ENCODE peak calls at places on chromosomes 11 and 22, in six cellular contexts. B is spleen, H is stomach, Q is IMR-90, O is NB4, T is suprapubic skin. M is an unnamed sample.

GRCh38 chr22:46931414-46931813 is 169.0 kb downstream of the TBC1D22A start:
- DNase-seq in O (no peak), H (no peak), Q (no peak), T (peak), B (no peak), M (no peak)

GRCh38 chr11:70389191-70389590 is 9.1 kb upstream of the CTTN start:
- DNase-seq in B (no peak), O (no peak), H (no peak), T (no peak), Q (no peak), M (no peak)

GRCh38 chr11:82890941-82891340 is 9.3 kb downstream of the PRCP start:
- DNase-seq in Q (no peak), H (no peak), B (no peak), O (peak), T (no peak), M (no peak)

GRCh38 chr11:31689559-31689958 is 121.6 kb downstream of the PAX6 start:
- DNase-seq in T (no peak), H (no peak), B (no peak), O (no peak), Q (no peak), M (no peak)

GRCh38 chr11:131985769-131986393 is 615.5 kb downstream of the NTM start:
- DNase-seq in Q (no peak), O (no peak), T (no peak), H (no peak), B (no peak), M (no peak)

GRCh38 chr11:86136542-86136941 is 67.7 kb upstream of the PICALM start:
- DNase-seq in Q (no peak), H (no peak), T (no peak), O (no peak), B (no peak), M (no peak)

GRCh38 chr22:45112136-45112879 is 51.4 kb upstream of the NUP50 start:
- DNase-seq in T (no peak), B (no peak), O (no peak), Q (peak), H (no peak), M (no peak)

GRCh38 chr11:10155793-10156490 is 138.1 kb downstream of the SBF2 start:
- DNase-seq in T (no peak), O (no peak), B (no peak), Q (no peak), H (no peak), M (no peak)

GRCh38 chr11:123450593-123450992 is 20.5 kb downstream of the GRAMD1B start:
- DNase-seq in O (no peak), Q (peak), B (no peak), T (no peak), H (no peak), M (no peak)

GRCh38 chr22:44461083-44461375 is 37.0 kb downstream of the RTL6 start:
- DNase-seq in Q (no peak), H (peak), T (no peak), O (no peak), B (peak), M (no peak)

GRCh38 chr22:21977814-21978213 is 4.8 kb downstream of the TOP3B start:
- DNase-seq in B (peak), O (no peak), H (no peak), Q (no peak), T (no peak), M (no peak)

GRCh38 chr22:27588273-27588672 is 213.3 kb downstream of the MN1 start:
- DNase-seq in B (no peak), O (no peak), T (no peak), H (peak), Q (no peak), M (no peak)

GRCh38 chr11:46183819-46184218 is 62.6 kb upstream of the PHF21A start:
- DNase-seq in B (no peak), O (no peak), T (no peak), Q (peak), H (no peak), M (no peak)

GRCh38 chr11:74949748-74950127 is 672 bp downstream of the SPCS2 start:
- DNase-seq in O (peak), T (no peak), H (no peak), Q (peak), B (no peak), M (no peak)

GRCh38 chr11:116519499-116519898 is 253.3 kb downstream of the BUD13 start:
- DNase-seq in T (peak), O (no peak), B (no peak), H (peak), Q (no peak), M (no peak)

GRCh38 chr11:120878781-120879180 is 145.1 kb upstream of the TBCEL start:
- DNase-seq in O (no peak), H (no peak), Q (no peak), B (no peak), T (no peak), M (no peak)

GRCh38 chr11:119436093-119436492 is 13.1 kb upstream of the THY1 start:
- DNase-seq in H (no peak), Q (no peak), T (no peak), B (no peak), O (no peak), M (no peak)

GRCh38 chr11:111344032-111344431 is 35.0 kb downstream of the POU2AF1 start:
- DNase-seq in T (peak), O (no peak), B (no peak), H (no peak), Q (peak), M (no peak)

GRCh38 chr11:32385998-32386397 is 49.3 kb downstream of the WT1 start:
- DNase-seq in H (no peak), T (no peak), B (no peak), Q (peak), O (peak), M (no peak)

GRCh38 chr11:130146797-130147196 is 12.8 kb upstream of the ST14 start:
- DNase-seq in Q (no peak), T (no peak), B (no peak), H (no peak), O (peak), M (no peak)

GRCh38 chr11:117217685-117218084 is 14.2 kb downstream of the PCSK7 start:
- DNase-seq in B (no peak), H (no peak), O (no peak), T (no peak), Q (no peak), M (no peak)

GRCh38 chr11:64787526-64788320 is 9.4 kb upstream of the SF1 start:
- DNase-seq in T (no peak), H (peak), Q (peak), B (peak), O (peak), M (peak)

GRCh38 chr11:71488086-71488967 is 35.3 kb downstream of the NADSYN1 start:
- DNase-seq in B (no peak), Q (peak), H (no peak), T (peak), O (no peak), M (no peak)

GRCh38 chr11:127066426-127067090 is 66.0 kb upstream of the KIRREL3 start:
- DNase-seq in T (no peak), Q (no peak), H (no peak), O (no peak), B (no peak), M (no peak)

GRCh38 chr11:74633406-74634393 is 41.3 kb downstream of the POLD3 start:
- DNase-seq in B (no peak), Q (no peak), O (peak), H (no peak), T (no peak), M (no peak)

GRCh38 chr11:77278595-77279506 is 22.6 kb downstream of the GDPD4 start:
- DNase-seq in Q (peak), B (no peak), T (no peak), O (no peak), H (no peak), M (no peak)

GRCh38 chr11:78032090-78032489 is 9.0 kb upstream of the KCTD14 start:
- DNase-seq in Q (no peak), T (no peak), H (peak), B (no peak), O (no peak), M (no peak)

GRCh38 chr11:95487938-95488337 is 256.9 kb upstream of the SESN3 start:
- DNase-seq in T (no peak), O (no peak), Q (no peak), B (no peak), H (no peak), M (no peak)

GRCh38 chr11:83191491-83191890 is 2.0 kb upstream of the ANKRD42 start:
- DNase-seq in B (no peak), T (no peak), H (no peak), Q (no peak), O (no peak), M (no peak)

GRCh38 chr11:75717608-75718403 is at the start of gene MOGAT2:
- DNase-seq in O (no peak), Q (no peak), T (no peak), H (peak), B (no peak), M (no peak)

GRCh38 chr11:93735627-93736026 is 5.7 kb downstream of the TAF1D start:
- DNase-seq in H (no peak), B (no peak), O (no peak), Q (no peak), T (no peak), M (no peak)

GRCh38 chr11:93736129-93736528 is 5.2 kb downstream of the TAF1D start:
- DNase-seq in Q (peak), O (no peak), B (no peak), H (no peak), T (no peak), M (no peak)

GRCh38 chr11:93732237-93732892 is 8.9 kb downstream of the TAF1D start:
- DNase-seq in O (no peak), Q (no peak), T (no peak), B (no peak), H (no peak), M (no peak)

GRCh38 chr11:93733474-93733873 is 7.8 kb downstream of the TAF1D start:
- DNase-seq in T (no peak), Q (no peak), H (no peak), B (no peak), O (no peak), M (no peak)

GRCh38 chr11:93734427-93735222 is 6.7 kb downstream of the TAF1D start:
- DNase-seq in O (no peak), Q (no peak), B (no peak), H (no peak), T (no peak), M (no peak)
- TF ChIP-seq POLR2A in O (no peak), Q (no peak), B (no peak), H (no peak), T (no peak), M (peak)

DNA sequence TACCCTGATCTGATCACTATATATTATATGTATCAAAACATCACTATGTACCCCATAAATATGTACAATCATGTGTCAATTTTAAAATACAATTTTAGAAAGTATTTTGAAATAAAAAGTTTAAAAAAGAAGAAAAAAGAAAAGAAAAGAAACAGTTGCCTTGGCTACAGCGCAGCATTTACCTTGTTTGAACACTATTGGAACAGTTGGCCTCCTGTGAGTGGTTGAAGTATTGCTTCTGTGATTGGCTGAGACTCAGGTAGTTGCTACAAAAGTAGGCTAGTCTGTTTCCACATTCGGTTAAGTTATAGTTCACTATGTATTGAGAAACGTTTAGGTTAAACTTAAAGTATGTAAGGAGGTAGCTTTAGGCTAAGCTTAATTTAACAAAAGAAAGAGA is 7.9 kb upstream of the DTX4 start:
- DNase-seq in H (no peak), Q (no peak), O (no peak), T (no peak), B (no peak), M (no peak)
- TF ChIP-seq POLR2A in H (no peak), Q (no peak), O (no peak), T (no peak), B (no peak), M (no peak)

DNA sequence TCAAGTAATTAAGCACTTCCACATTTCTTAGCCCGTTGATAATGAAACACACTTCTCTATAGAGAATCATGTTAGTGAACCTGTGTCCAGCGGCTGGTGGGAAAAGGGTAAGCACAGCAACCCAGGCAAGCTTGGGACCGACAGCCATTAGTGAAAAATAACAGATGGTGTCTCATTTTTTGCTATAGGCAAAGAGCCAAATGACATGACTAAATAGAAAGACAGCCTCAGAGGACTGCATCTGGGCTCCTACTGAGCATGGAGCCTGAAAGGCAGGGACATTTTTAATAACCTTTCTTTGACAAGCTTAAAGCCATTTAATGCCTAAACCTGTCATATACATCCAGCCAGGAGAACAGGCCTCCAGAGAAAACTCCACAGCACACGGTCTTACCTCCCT is 67.0 kb downstream of the FANCF start:
- DNase-seq in Q (peak), B (no peak), T (no peak), H (no peak), O (no peak), M (no peak)
- TF ChIP-seq POLR2A in Q (no peak), B (no peak), T (no peak), H (no peak), O (no peak), M (no peak)

GRCh38 chr22:38290347-38290746 is 17.5 kb upstream of the TMEM184B start:
- DNase-seq in H (no peak), B (no peak), O (no peak), Q (no peak), T (no peak), M (no peak)

GRCh38 chr22:38285015-38285414 is 12.2 kb upstream of the TMEM184B start:
- DNase-seq in B (no peak), H (no peak), T (no peak), O (no peak), Q (no peak), M (no peak)

GRCh38 chr22:38284042-38284402 is 11.2 kb upstream of the TMEM184B start:
- DNase-seq in B (no peak), H (no peak), O (no peak), T (no peak), Q (peak), M (no peak)

GRCh38 chr22:38289583-38290082 is 16.8 kb upstream of the TMEM184B start:
- DNase-seq in H (no peak), T (no peak), B (no peak), Q (no peak), O (no peak), M (no peak)

DNA sequence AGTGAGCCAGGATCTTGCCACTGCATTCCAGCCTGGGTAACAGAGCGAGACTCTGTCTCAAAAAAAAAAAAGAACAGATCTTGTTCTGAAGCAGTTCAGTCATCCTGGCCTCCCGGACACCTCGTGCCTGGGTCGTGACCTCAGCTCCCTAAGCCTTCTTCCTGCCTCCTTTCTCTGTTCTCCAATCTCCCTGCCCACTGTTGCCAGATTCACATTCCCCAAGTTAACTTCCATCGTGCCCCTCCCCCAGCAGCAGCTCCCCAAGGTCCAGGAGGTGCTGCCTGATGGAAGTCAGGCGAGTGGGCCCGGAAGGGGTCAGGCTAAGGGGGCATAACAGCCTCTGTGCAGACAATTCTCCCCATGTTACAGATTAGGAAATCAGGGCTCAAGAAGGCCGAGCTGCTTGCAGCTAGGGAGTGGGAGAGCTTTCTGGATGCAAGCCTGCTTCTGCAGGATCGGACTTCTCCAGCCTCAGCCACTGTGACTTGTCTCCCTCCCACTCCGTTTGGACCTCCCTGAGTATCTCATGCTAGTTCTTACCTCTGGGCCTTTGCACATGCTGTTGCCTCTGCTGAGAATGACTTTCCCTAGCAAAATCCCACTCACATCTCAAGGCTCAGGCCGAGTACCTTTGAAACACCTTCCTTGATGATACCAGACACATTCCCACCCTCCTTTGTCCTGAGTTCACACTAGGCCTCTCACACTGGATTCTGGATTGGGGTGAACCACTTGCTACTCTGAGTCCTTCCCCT is 14.3 kb upstream of the TMEM184B start:
- DNase-seq in B (no peak), T (no peak), Q (no peak), H (no peak), O (no peak), M (no peak)
- TF ChIP-seq POLR2A in B (no peak), T (no peak), Q (no peak), H (no peak), O (no peak), M (no peak)

GRCh38 chr11:19979519-19979845 is 180.8 kb downstream of the DBX1 start:
- DNase-seq in T (no peak), Q (no peak), B (no peak), H (no peak), O (no peak), M (no peak)

GRCh38 chr11:19980957-19981669 is 179.2 kb downstream of the DBX1 start:
- DNase-seq in Q (peak), O (no peak), H (no peak), B (no peak), T (no peak), M (no peak)

GRCh38 chr11:19980388-19980787 is 179.9 kb downstream of the DBX1 start:
- DNase-seq in T (no peak), H (no peak), O (no peak), B (no peak), Q (peak), M (no peak)

GRCh38 chr11:19977941-19978340 is 182.3 kb downstream of the DBX1 start:
- DNase-seq in B (no peak), T (no peak), Q (no peak), H (no peak), O (no peak), M (no peak)

GRCh38 chr11:19978668-19979518 is 181.4 kb downstream of the DBX1 start:
- DNase-seq in T (no peak), B (no peak), Q (peak), H (no peak), O (peak), M (no peak)
- TF ChIP-seq POLR2A in T (no peak), B (no peak), Q (no peak), H (no peak), O (no peak), M (no peak)

GRCh38 chr22:29152381-29153138 is 53.1 kb upstream of the EMID1 start:
- DNase-seq in T (peak), Q (no peak), O (no peak), B (peak), H (peak), M (no peak)
- TF ChIP-seq POLR2A in T (no peak), Q (no peak), O (no peak), B (no peak), H (no peak), M (no peak)

GRCh38 chr11:58577441-58578135 is 1.3 kb upstream of the ZFP91 start:
- DNase-seq in T (peak), H (peak), Q (peak), O (peak), B (peak), M (no peak)

GRCh38 chr11:58580311-58580710 is 1.4 kb downstream of the ZFP91 start:
- DNase-seq in H (no peak), O (no peak), Q (no peak), T (no peak), B (no peak), M (no peak)

GRCh38 chr11:58578635-58579191 is at the start of gene ZFP91:
- DNase-seq in B (peak), Q (peak), H (peak), O (peak), T (peak), M (peak)

GRCh38 chr11:58578136-58578634 is 678 bp upstream of the ZFP91 start:
- DNase-seq in H (peak), B (peak), Q (peak), O (peak), T (peak), M (no peak)

GRCh38 chr11:58579192-58580129 is 598 bp downstream of the ZFP91 start:
- DNase-seq in H (peak), Q (peak), T (peak), B (peak), O (peak), M (peak)
- TF ChIP-seq POLR2A in H (no peak), Q (peak), T (no peak), B (no peak), O (peak), M (peak)

DNA sequence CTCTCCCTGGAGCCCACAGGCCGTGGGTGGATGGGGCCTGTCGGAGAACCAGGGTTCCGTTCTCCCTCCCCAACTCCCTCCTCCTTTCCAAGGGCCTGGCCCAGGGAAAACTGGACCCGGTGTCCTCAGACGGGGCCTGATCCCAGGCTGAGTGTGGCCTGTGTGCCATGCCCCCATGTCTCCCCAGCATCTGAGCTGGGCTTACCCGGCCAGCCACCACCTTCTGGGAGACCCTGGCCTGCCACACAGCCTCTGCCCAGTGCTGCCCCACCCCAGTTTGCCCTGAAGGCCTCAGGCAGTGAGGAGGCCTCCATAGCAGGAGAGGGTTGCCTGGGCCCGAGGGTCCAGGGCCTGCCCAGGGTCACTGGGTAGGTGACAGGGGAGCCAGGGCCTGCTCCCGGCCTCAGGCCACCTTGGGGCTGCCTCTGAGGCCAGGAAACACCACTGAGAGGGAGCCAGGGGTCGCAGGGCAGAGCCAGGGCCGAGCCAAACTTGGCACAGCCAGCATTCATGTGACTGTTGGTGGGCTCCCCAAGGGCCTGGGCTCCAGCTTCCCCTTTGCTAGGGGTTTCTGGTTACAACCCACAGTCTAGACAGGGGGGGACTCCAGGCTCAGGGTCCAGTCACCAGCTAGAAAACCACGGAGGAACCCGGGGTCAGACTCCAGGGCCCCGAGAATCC is 585 bp upstream of the IFITM10 start:
- DNase-seq in H (no peak), Q (no peak), O (peak), B (peak), T (no peak), M (no peak)
- TF ChIP-seq POLR2A in H (no peak), Q (no peak), O (no peak), B (no peak), T (no peak), M (no peak)

GRCh38 chr22:50443202-50443601 is 31.6 kb downstream of the SBF1 start:
- DNase-seq in O (no peak), Q (no peak), B (no peak), H (no peak), T (no peak), M (no peak)
- TF ChIP-seq POLR2A in O (no peak), Q (no peak), B (no peak), H (no peak), T (no peak), M (no peak)